ENCODE peak calls at places on chromosomes 16 and 17, in five cellular contexts. R is naive thymus-derived CD4-positive, alpha-beta T cell; Z is GM23248; V is uterus; O is small intestine. P is an unnamed sample.

GRCh38 chr17:78716814-78717393 is 65.2 kb downstream of the CYTH1 start:
- DNase-seq in Z (peak; percentile 78), V (peak; percentile 56), R (peak; percentile 41), O (peak; percentile 65), P (peak; percentile 86)

GRCh38 chr17:82956146-82956725 is 116.4 kb upstream of the ZNF750 start:
- DNase-seq in O (no peak), V (peak; percentile 12), Z (no peak), R (no peak), P (no peak)

GRCh38 chr17:65055280-65055707 is 1.2 kb downstream of the GNA13 start:
- DNase-seq in V (no peak), Z (no peak), O (no peak), R (peak; percentile 21), P (no peak)

GRCh38 chr17:20095366-20096080 is 86.4 kb downstream of the SPECC1 start:
- DNase-seq in O (peak; percentile 4), R (no peak), V (peak; percentile 59), Z (peak; percentile 57), P (peak; percentile 90)

GRCh38 chr16:88601313-88602036 is 31.3 kb downstream of the ZC3H18 start:
- DNase-seq in V (no peak), R (no peak), Z (no peak), O (no peak), P (no peak)

GRCh38 chr17:8151120-8151640 is 1.0 kb downstream of the PER1 start:
- DNase-seq in R (peak; percentile 94), Z (peak; percentile 93), V (peak; percentile 94), O (peak; percentile 61), P (peak; percentile 98)

GRCh38 chr17:41284043-41284442 is 8.5 kb downstream of the KRTAP9-7 start:
- DNase-seq in R (no peak), V (no peak), O (no peak), Z (peak; percentile 10), P (no peak)

GRCh38 chr17:7850970-7851437 is 3.9 kb upstream of the TMEM88 start:
- DNase-seq in V (peak; percentile 24), Z (no peak), O (no peak), R (no peak), P (no peak)

GRCh38 chr16:89290472-89290871 is 73.0 kb downstream of the ZNF778 start:
- DNase-seq in Z (no peak), R (no peak), V (no peak), O (no peak), P (no peak)

GRCh38 chr16:12137344-12138094 is 161.0 kb downstream of the SNX29 start:
- DNase-seq in V (no peak), R (no peak), Z (no peak), O (peak; percentile 57), P (no peak)

GRCh38 chr17:81537343-81537855 is 9.2 kb downstream of the FSCN2 start:
- DNase-seq in O (peak; percentile 68), Z (no peak), V (no peak), R (peak; percentile 23), P (no peak)

GRCh38 chr17:76005263-76006149 is 4.9 kb downstream of the CDK3 start:
- DNase-seq in Z (peak; percentile 67), O (peak; percentile 82), R (peak; percentile 75), V (peak; percentile 79), P (peak; percentile 89)

GRCh38 chr17:15413101-15413750 is 54.2 kb downstream of the CDRT4 start:
- DNase-seq in R (no peak), V (no peak), O (no peak), Z (no peak), P (no peak)

GRCh38 chr16:46649571-46649970 is 28.4 kb upstream of the SHCBP1 start:
- DNase-seq in R (no peak), O (no peak), V (peak; percentile 77), Z (no peak), P (no peak)

GRCh38 chr17:17355426-17355825 is 52.3 kb downstream of the NT5M start:
- DNase-seq in R (no peak), Z (no peak), O (no peak), V (peak; percentile 8), P (no peak)

GRCh38 chr17:31111183-31111582 is 16.4 kb downstream of the NF1 start:
- DNase-seq in Z (no peak), V (no peak), O (no peak), R (no peak), P (no peak)

GRCh38 chr17:61461967-61462733 is 9.9 kb downstream of the TBX4 start:
- DNase-seq in R (no peak), O (no peak), V (no peak), Z (peak; percentile 52), P (no peak)

GRCh38 chr17:18158022-18158600 is 25.5 kb upstream of the ALKBH5 start:
- DNase-seq in V (peak; percentile 95), Z (peak; percentile 99), R (peak; percentile 93), O (peak; percentile 91), P (peak; percentile 98)

GRCh38 chr17:57557793-57558681 is 187.1 kb downstream of the CCDC182 start:
- DNase-seq in R (no peak), O (no peak), V (no peak), Z (peak; percentile 55), P (no peak)
- H3K4me3 ChIP-seq in R (no peak overlapping the region), O (no peak overlapping the region), V (no peak overlapping the region), Z (no peak overlapping the region), P (no peak overlapping the region)

GRCh38 chr17:57988301-57989010 is 402 bp upstream of the VEZF1 start:
- DNase-seq in O (peak; percentile 69), V (peak; percentile 76), Z (peak; percentile 84), R (peak; percentile 70), P (peak; percentile 88)

GRCh38 chr17:57989011-57989345 is 924 bp upstream of the VEZF1 start:
- DNase-seq in V (peak; percentile 26), Z (peak; percentile 56), O (peak; percentile 66), R (no peak), P (no peak)

GRCh38 chr17:57987582-57988300 is at the start of gene VEZF1:
- DNase-seq in O (peak; percentile 65), R (peak; percentile 70), Z (peak; percentile 90), V (peak; percentile 80), P (peak; percentile 87)

GRCh38 chr17:57991537-57991936 is 3.5 kb upstream of the VEZF1 start:
- DNase-seq in O (no peak), R (no peak), V (no peak), Z (no peak), P (no peak)

DNA sequence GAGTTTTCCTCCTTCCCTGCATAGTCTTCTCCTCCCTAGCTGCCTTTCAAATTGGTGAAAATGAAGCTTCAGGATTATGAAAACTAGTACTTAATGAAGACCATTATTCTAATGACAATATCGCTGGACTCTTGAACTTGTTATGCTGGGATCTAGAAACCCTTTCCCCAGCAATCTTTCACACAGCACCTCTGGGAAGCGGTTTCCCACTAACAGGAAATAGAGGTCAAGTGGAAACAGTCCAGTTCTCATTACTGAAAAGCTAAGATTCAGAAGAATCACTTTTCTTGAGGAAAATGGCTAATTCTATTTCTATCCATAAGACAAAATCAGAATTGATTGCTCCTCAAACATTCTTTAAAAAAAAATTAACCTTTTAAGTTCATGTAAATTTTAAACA is 2.0 kb upstream of the VEZF1 start:
- DNase-seq in R (no peak), Z (no peak), V (no peak), O (no peak), P (no peak)
- H3K4me1 ChIP-seq in R (peaks cover 22% of the 10 kb centered on the region), Z (peaks cover 27% of the 10 kb centered on the region), V (peaks cover 13% of the 10 kb centered on the region), O (peaks cover 2% of the 10 kb centered on the region), P (peaks cover 2% of the 10 kb centered on the region)

GRCh38 chr16:17037499-17037898 is 433.3 kb downstream of the XYLT1 start:
- DNase-seq in R (no peak), O (no peak), Z (no peak), V (no peak), P (no peak)
- H3K4me3 ChIP-seq in R (no peak overlapping the region), O (no peak overlapping the region), Z (no peak overlapping the region), V (no peak overlapping the region), P (no peak overlapping the region)

DNA sequence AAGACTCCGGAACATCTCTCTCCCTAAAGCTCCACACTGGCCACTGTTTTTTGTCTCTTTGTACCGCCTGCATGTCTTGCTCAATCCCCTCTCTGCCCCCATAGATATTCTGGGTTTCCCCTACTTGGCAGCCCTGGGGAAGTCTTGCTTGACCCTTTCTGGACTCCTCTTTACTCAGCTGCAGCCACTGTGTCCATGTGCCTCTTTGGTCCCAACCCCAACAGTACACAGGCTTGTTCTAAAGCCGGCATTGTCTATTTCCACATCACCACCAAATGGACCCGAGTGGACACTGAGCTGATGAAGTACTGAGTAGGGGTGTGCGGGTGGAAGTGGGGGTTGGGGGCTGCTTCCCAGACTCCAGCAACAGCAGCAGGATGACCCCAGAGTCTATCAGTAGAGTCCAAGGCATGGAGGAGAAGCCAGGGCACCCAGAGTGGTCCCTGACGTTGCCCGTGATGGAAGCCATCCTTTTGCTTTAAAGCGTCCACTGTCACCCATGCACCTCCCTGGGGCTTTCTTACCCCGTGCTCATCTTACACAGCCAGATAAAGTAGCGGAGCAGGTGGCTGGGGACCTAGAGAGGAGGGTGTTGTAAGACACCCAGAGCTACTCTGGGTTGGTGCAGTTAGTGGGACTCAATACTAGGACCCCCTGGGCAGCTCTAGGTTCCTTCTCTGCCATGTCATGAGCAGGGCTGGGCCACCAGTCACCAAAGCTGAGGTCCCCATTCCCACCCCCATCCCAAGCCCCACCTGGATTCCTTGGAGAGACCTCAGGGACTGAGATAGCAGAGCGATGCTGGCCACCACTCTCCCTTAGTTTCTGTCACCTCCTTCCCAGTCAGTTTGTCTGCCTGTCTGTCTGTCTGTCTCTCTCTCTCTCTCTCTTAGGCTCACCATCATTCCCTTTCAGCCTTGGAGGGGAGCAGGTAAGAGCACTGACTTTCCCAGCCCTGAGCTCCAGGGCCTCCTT is 6.2 kb downstream of the CD300LB start:
- DNase-seq in O (no peak), R (no peak), Z (no peak), V (no peak), P (no peak)
- H3K4me1 ChIP-seq in O (no peaks in the 10 kb centered on the region), R (no peaks in the 10 kb centered on the region), Z (no peaks in the 10 kb centered on the region), V (no peaks in the 10 kb centered on the region), P (no peaks in the 10 kb centered on the region)

GRCh38 chr17:70138309-70138865 is 30.9 kb upstream of the KCNJ2 start:
- DNase-seq in R (no peak), O (no peak), V (no peak), Z (peak; percentile 33), P (no peak)
- H3K4me3 ChIP-seq in R (no peak overlapping the region), O (no peak overlapping the region), V (no peak overlapping the region), Z (peak overlapping the region; percentile 67), P (no peak overlapping the region)

GRCh38 chr17:60371818-60372510 is 20.0 kb downstream of the USP32 start:
- DNase-seq in Z (no peak), R (no peak), O (no peak), V (no peak), P (no peak)

GRCh38 chr17:60371416-60371815 is 20.5 kb downstream of the USP32 start:
- DNase-seq in R (no peak), V (no peak), O (no peak), Z (no peak), P (no peak)

GRCh38 chr17:60372790-60373483 is 19.0 kb downstream of the USP32 start:
- DNase-seq in R (no peak), Z (peak; percentile 87), V (no peak), O (no peak), P (no peak)

GRCh38 chr17:60364006-60364405 is 27.9 kb downstream of the USP32 start:
- DNase-seq in V (no peak), O (no peak), R (no peak), Z (no peak), P (no peak)

GRCh38 chr17:60369727-60370126 is 22.2 kb downstream of the USP32 start:
- DNase-seq in R (no peak), V (no peak), Z (no peak), O (no peak), P (no peak)
- H3K4me1 ChIP-seq in R (no peaks in the 10 kb centered on the region), V (no peaks in the 10 kb centered on the region), Z (peaks cover 10% of the 10 kb centered on the region), O (no peaks in the 10 kb centered on the region), P (no peaks in the 10 kb centered on the region)

P was measured in aorta.